ENCODE peak calls at places on chromosomes 4 and X, in ten cellular contexts. I is M059J, Y is iris pigment epithelial cell, T is SW 1271, N is LoVo, S is RPMI8226, X is ovary, W is fibroblast of lung, A is kidney tubule cell, V is HEK293T. O is an unnamed sample.

GRCh38 chr4:81040175-81040659 is 9.7 kb downstream of the BMP3 start:
- DNase-seq in V (peak), T (peak), X (no peak), W (peak), I (peak), Y (peak), S (peak), N (peak), A (peak), O (peak)

GRCh38 chrX:2703991-2704369 is 12.9 kb downstream of the CD99 start:
- DNase-seq in I (no peak), T (no peak), S (no peak), N (no peak), A (no peak), X (no peak), Y (no peak), V (no peak), W (peak), O (no peak)

GRCh38 chr4:123599061-123599919 is 202.7 kb downstream of the SPRY1 start:
- DNase-seq in V (no peak), I (no peak), S (no peak), Y (peak), T (no peak), A (peak), W (peak), N (no peak), X (no peak), O (no peak)

GRCh38 chr4:122293374-122294365 is 85.1 kb upstream of the ADAD1 start:
- DNase-seq in X (no peak), A (no peak), N (no peak), Y (no peak), W (peak), S (no peak), T (no peak), V (no peak), I (no peak), O (no peak)

GRCh38 chr4:41747230-41748055 is 1.1 kb downstream of the PHOX2B start:
- DNase-seq in X (no peak), V (no peak), W (no peak), I (no peak), N (no peak), S (no peak), A (no peak), T (no peak), Y (no peak), O (no peak)

GRCh38 chr4:123672987-123673386 is 276.4 kb downstream of the SPRY1 start:
- DNase-seq in A (peak), N (peak), S (no peak), X (no peak), I (peak), T (no peak), Y (peak), V (no peak), W (peak), O (no peak)

GRCh38 chrX:77415161-77415560 is 32.0 kb upstream of the FGF16 start:
- DNase-seq in W (no peak), I (peak), Y (no peak), T (no peak), A (no peak), N (no peak), S (no peak), X (no peak), V (no peak), O (no peak)

GRCh38 chr4:113394730-113395530 is 345.5 kb downstream of the ANK2 start:
- DNase-seq in W (peak), S (peak), T (peak), I (peak), Y (peak), A (peak), N (peak), X (peak), V (peak), O (peak)

GRCh38 chr4:2179717-2180116 is 62.2 kb downstream of the HAUS3 start:
- DNase-seq in A (no peak), N (no peak), V (no peak), S (no peak), T (no peak), Y (no peak), I (no peak), X (no peak), W (no peak), O (no peak)

GRCh38 chrX:40003982-40004535 is 93.7 kb downstream of the BCOR start:
- DNase-seq in N (no peak), T (no peak), W (no peak), A (no peak), X (no peak), Y (no peak), V (no peak), I (no peak), S (no peak), O (no peak)

GRCh38 chrX:18101087-18101486 is 119.6 kb downstream of the BEND2 start:
- DNase-seq in I (no peak), S (no peak), Y (no peak), T (no peak), X (no peak), W (no peak), N (no peak), A (no peak), V (no peak), O (no peak)

O was measured in NCI-H460.